ENCODE peak calls at places on chromosomes 13 and 19, in six cellular contexts. P is hepatocyte, A is GM23338, L is PC-3, S is HCT116, U is MM.1S. D is an unnamed sample.

GRCh38 chr19:50252111-50252886 is 48.9 kb downstream of the MYH14 start:
- DNase-seq in U (no peak), S (no peak), P (no peak), A (peak; percentile 69), L (peak; percentile 72), D (peak; percentile 27)

GRCh38 chr13:37383066-37383465 is 215.5 kb downstream of the POSTN start:
- DNase-seq in P (no peak), U (no peak), S (no peak), A (no peak), L (no peak), D (peak; percentile 3)

GRCh38 chr19:48724796-48725753 is 5.5 kb upstream of the MAMSTR start:
- DNase-seq in A (peak; percentile 92), U (peak; percentile 45), S (peak; percentile 72), L (peak; percentile 50), P (peak; percentile 73), D (peak; percentile 79)

GRCh38 chr13:46146898-46147297 is 35.1 kb downstream of the LCP1 start:
- DNase-seq in U (no peak), S (no peak), P (peak; percentile 52), L (no peak), A (peak; percentile 67), D (peak; percentile 41)

GRCh38 chr13:91668844-91669495 is 270.5 kb downstream of the GPC5 start:
- DNase-seq in U (no peak), A (no peak), P (no peak), L (no peak), S (no peak), D (no peak)

GRCh38 chr19:8245869-8246835 is 37.0 kb downstream of the CERS4 start:
- DNase-seq in L (no peak), U (no peak), S (no peak), P (no peak), A (no peak), D (no peak)

GRCh38 chr13:96003304-96003703 is 49.9 kb downstream of the UGGT2 start:
- DNase-seq in U (no peak), P (peak; percentile 12), S (peak; percentile 7), L (peak; percentile 28), A (peak; percentile 53), D (no peak)

GRCh38 chr13:26017196-26017921 is 34.5 kb downstream of the SHISA2 start:
- DNase-seq in U (no peak), S (no peak), P (no peak), L (no peak), A (no peak), D (no peak)

GRCh38 chr13:63190742-63191141 is 1775.1 kb upstream of the PCDH20 start:
- DNase-seq in A (no peak), U (no peak), P (no peak), L (peak; percentile 38), S (no peak), D (no peak)

GRCh38 chr19:29800086-29800825 is 11.5 kb upstream of the CCNE1 start:
- DNase-seq in U (no peak), L (no peak), P (no peak), S (no peak), A (no peak), D (no peak)

GRCh38 chr19:10152100-10152499 is 32.4 kb upstream of the EIF3G start:
- DNase-seq in U (no peak), S (no peak), A (no peak), P (no peak), L (no peak), D (no peak)

GRCh38 chr13:50080158-50080855 is 65.1 kb downstream of the KCNRG start:
- DNase-seq in L (no peak), A (peak; percentile 31), S (no peak), P (peak; percentile 43), U (peak; percentile 7), D (peak; percentile 41)

GRCh38 chr19:20107301-20107700 is 29.5 kb downstream of the ZNF90 start:
- DNase-seq in S (no peak), A (no peak), L (no peak), P (no peak), U (no peak), D (no peak)

GRCh38 chr19:39110263-39110967 is 15.2 kb upstream of the PAK4 start:
- DNase-seq in U (peak; percentile 46), L (peak; percentile 61), S (peak; percentile 41), A (peak; percentile 75), P (peak; percentile 76), D (peak; percentile 74)

DNA sequence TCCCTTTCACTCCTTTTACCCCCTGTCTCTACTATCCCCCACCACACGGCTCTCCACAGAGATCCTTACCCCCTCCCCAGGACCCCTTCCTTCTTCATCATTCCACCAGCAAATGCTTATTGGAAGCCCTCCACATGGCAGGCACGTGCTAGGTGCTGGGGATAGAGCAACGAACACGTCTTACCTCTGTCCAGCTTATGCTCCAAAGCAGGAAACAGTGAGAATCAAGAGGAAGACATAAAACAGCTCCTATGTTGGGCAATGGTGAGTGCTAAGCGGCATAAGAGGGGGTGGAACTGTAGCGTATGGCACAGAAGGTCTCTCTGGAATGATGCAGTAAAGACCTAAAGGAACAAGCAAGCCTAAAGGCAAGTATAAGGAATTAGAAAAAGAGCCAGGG is 289.6 kb downstream of the FOXO1 start:
- DNase-seq in U (no peak), L (no peak), P (no peak), A (no peak), S (no peak), D (no peak)
- TF ChIP-seq EZH2phosphoT487 in U (no peak), L (no peak), P (no peak), A (no peak), S (no peak), D (no peak)

GRCh38 chr13:32426981-32427851 is 714 bp downstream of the N4BP2L1 start:
- DNase-seq in P (peak; percentile 47), U (peak; percentile 44), A (peak; percentile 91), L (no peak), S (no peak), D (peak; percentile 74)
- TF ChIP-seq EZH2 in P (no peak), U (no peak), A (no peak), L (no peak), S (no peak), D (peak; percentile 58)

DNA sequence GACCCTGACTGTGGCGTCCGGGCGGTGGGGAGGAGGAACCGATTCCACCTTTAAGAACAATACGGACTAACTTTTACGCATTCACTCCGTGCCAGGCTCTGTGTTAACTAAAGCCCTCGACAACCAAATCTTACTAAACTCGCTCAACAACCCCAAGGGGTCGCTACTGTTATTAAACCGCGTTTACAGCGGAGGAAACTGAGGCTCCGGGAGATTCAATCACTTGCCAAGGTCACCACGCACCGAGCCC is 1.2 kb downstream of the SAMD1 start:
- DNase-seq in A (peak; percentile 75), P (peak; percentile 34), S (no peak), L (peak; percentile 21), U (no peak), D (peak; percentile 59)
- TF ChIP-seq CTCF in A (peak; percentile 45), P (peak; percentile 15), S (peak; percentile 19), L (peak; percentile 39), U (no peak), D (peak; percentile 47)

DNA sequence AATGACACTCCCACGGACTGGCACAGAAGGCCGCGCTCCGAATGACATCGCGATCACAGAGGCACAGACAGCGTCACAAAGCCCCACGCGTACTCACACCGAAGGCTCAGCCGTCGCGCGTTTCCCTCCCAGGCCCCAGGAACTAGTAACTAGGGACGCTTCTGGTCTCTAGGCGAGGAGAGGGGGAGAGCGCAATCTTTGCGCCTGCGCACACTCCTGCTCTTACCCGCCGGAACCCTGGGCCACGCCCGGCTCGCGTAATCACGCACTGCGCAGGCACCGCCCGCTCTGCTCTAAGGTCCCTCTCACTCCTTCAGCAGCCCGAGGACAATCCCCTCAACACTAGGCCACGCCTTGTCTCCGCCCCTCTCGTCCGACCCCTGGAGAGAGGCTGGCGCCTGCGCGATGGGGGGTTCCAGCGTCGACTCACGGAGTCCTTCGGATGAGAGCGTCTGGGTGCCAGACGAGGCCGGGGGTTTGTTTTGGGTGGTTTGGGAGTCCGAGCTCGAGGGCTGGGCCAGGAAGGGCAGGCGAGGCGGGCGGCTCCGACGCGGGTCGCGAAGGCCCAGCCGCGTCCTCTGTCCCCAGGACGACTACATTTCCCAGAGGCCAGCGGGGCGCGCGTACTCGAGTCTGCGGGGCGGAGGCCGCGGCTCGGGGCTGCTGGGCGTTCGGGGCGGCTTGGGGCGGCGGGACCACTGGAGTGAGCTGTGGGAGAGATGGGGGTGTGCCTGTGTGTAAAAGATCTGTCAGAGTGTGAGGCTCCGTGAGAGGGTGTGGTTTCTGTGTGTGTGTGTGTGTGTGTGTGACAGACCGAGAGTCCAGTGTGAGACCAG is at the start of gene ZNF471:
- DNase-seq in A (peak; percentile 98), L (peak; percentile 71), U (no peak), S (no peak), P (peak; percentile 96), D (peak; percentile 96)
- TF ChIP-seq EZH2phosphoT487 in A (no peak), L (no peak), U (no peak), S (no peak), P (no peak), D (no peak)

DNA sequence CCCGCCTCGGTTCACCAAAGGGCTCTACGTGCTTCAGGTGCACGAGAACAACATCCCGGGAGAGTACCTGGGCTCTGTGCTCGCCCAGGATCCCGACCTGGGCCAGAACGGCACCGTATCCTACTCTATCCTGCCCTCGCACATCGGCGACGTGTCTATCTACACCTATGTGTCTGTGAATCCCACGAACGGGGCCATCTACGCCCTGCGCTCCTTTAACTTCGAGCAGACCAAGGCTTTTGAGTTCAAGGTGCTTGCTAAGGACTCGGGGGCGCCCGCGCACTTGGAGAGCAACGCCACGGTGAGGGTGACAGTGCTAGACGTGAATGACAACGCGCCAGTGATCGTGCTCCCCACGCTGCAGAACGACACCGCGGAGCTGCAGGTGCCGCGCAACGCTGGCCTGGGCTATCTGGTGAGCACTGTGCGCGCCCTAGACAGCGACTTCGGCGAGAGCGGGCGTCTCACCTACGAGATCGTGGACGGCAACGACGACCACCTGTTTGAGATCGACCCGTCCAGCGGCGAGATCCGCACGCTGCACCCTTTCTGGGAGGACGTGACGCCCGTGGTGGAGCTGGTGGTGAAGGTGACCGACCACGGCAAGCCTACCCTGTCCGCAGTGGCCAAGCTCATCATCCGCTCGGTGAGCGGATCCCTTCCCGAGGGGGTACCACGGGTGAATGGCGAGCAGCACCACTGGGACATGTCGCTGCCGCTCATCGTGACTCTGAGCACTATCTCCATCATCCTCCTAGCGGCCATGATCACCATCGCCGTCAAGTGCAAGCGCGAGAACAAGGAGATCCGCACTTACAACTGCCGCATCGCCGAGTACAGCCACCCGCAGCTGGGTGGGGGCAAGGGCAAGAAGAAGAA is 2.6 kb downstream of the PCDH17 start:
- DNase-seq in P (peak; percentile 17), S (no peak), A (peak; percentile 74), L (no peak), U (no peak), D (peak; percentile 24)
- TF ChIP-seq EZH2 in P (no peak), S (no peak), A (peak; percentile 64), L (no peak), U (no peak), D (peak; percentile 84)

DNA sequence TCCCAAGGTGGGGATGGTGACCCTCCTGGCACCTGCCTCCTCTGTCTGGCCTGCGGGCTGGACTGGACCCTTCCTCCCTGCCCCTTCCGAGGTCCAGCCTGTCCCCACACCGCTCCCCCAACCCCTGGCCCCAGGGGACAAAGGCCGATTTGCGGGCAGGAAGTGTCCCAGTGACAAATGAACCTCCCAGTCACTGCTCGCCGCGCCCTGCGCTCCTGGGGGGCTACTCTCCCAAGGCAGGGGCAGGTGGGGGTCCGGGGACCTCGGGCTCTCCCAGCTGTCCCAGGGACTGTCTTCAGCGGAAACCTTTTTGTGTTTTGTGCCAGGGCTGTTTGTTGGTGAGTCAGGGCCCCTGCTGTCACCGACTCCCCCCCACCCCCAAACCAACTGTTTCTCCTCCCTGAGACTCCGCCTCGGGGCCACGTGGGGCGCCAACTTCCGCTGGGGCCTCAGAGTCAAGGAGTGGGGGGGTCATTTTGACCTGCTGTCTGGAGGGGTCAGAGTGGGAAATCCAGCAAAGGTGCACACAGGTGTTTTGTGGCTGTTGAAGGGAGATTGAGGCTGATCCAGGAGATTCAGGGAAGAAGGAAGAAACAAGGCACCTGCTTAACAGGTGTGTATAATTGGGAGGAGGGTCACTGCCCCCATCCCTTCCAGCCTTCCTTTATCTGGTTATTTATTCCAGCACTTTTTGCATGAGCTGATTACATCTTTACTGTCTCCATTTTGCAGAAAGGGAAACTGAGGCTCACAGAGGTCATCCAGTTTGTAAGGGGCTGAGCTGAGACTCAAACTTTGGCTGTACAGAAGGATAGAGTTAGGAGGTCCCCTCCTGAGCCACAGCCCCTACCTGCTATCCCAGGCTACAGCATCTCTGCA is 831 bp downstream of the PGPEP1 start:
- DNase-seq in P (peak; percentile 68), L (peak; percentile 51), A (peak; percentile 47), U (peak; percentile 66), S (no peak), D (peak; percentile 39)
- TF ChIP-seq CTCF in P (no peak), L (no peak), A (peak; percentile 21), U (no peak), S (peak; percentile 10), D (no peak)